ENCODE peak calls at places on chromosomes 3 and 15, in seven cellular contexts. One of them, this sample, is unnamed.

GRCh38 chr3:32934150-32934742 is 17.2 kb upstream of the CCR4 start:
- DNase-seq in K562: no peak
- DNase-seq in H1: no peak
- DNase-seq in HepG2: no peak
- DNase-seq in SK-N-SH: peak
- DNase-seq in HCT116: peak
- DNase-seq in GM12878: no peak
- DNase-seq in this sample: peak

GRCh38 chr3:61537366-61537765 is 24.0 kb upstream of the PTPRG start:
- DNase-seq in SK-N-SH: no peak
- DNase-seq in K562: no peak
- DNase-seq in HCT116: no peak
- DNase-seq in HepG2: no peak
- DNase-seq in H1: no peak
- DNase-seq in GM12878: no peak
- DNase-seq in this sample: no peak

GRCh38 chr3:59660852-59661624 is 611.2 kb upstream of the CFAP20DC start:
- DNase-seq in K562: no peak
- DNase-seq in SK-N-SH: no peak
- DNase-seq in HCT116: no peak
- DNase-seq in H1: no peak
- DNase-seq in GM12878: no peak
- DNase-seq in HepG2: no peak
- DNase-seq in this sample: peak

GRCh38 chr15:40252438-40253178 is 13.7 kb downstream of the PAK6 start:
- DNase-seq in HCT116: peak
- DNase-seq in GM12878: no peak
- DNase-seq in HepG2: no peak
- DNase-seq in K562: no peak
- DNase-seq in H1: no peak
- DNase-seq in SK-N-SH: peak
- DNase-seq in this sample: peak

GRCh38 chr3:29083081-29083480 is 197.8 kb upstream of the RBMS3 start:
- DNase-seq in GM12878: no peak
- DNase-seq in K562: no peak
- DNase-seq in SK-N-SH: no peak
- DNase-seq in HCT116: no peak
- DNase-seq in H1: no peak
- DNase-seq in HepG2: no peak
- DNase-seq in this sample: no peak

GRCh38 chr3:161401389-161401788 is 30.1 kb upstream of the SPTSSB start:
- DNase-seq in K562: no peak
- DNase-seq in HepG2: no peak
- DNase-seq in GM12878: no peak
- DNase-seq in HCT116: no peak
- DNase-seq in SK-N-SH: peak
- DNase-seq in H1: no peak
- DNase-seq in this sample: no peak

GRCh38 chr3:194273396-194274310 is 77.5 kb downstream of the CPN2 start:
- DNase-seq in H1: no peak
- DNase-seq in GM12878: no peak
- DNase-seq in HepG2: no peak
- DNase-seq in SK-N-SH: peak
- DNase-seq in HCT116: no peak
- DNase-seq in K562: no peak
- DNase-seq in this sample: no peak

GRCh38 chr15:72592676-72593075 is 61.8 kb upstream of the GOLGA6B start:
- DNase-seq in K562: no peak
- DNase-seq in GM12878: no peak
- DNase-seq in H1: no peak
- DNase-seq in HepG2: no peak
- DNase-seq in HCT116: no peak
- DNase-seq in SK-N-SH: no peak
- DNase-seq in this sample: no peak

GRCh38 chr3:107633327-107634141 is 110.8 kb downstream of the BBX start:
- DNase-seq in SK-N-SH: no peak
- DNase-seq in HepG2: no peak
- DNase-seq in H1: no peak
- DNase-seq in K562: no peak
- DNase-seq in HCT116: no peak
- DNase-seq in GM12878: peak
- DNase-seq in this sample: no peak

GRCh38 chr15:65877752-65878151 is 8.5 kb downstream of the RAB11A start:
- DNase-seq in H1: no peak
- DNase-seq in K562: no peak
- DNase-seq in GM12878: no peak
- DNase-seq in HCT116: no peak
- DNase-seq in SK-N-SH: no peak
- DNase-seq in HepG2: no peak
- DNase-seq in this sample: no peak

GRCh38 chr3:109994853-109995252 is 657.5 kb upstream of the DPPA4 start:
- DNase-seq in K562: no peak
- DNase-seq in HepG2: no peak
- DNase-seq in SK-N-SH: no peak
- DNase-seq in HCT116: peak
- DNase-seq in GM12878: no peak
- DNase-seq in H1: no peak
- DNase-seq in this sample: no peak

GRCh38 chr3:122598556-122598955 is 21.1 kb downstream of the PARP15 start:
- DNase-seq in H1: no peak
- DNase-seq in HCT116: no peak
- DNase-seq in K562: no peak
- DNase-seq in GM12878: no peak
- DNase-seq in HepG2: no peak
- DNase-seq in SK-N-SH: no peak
- DNase-seq in this sample: no peak

GRCh38 chr3:36514171-36514570 is 133.9 kb downstream of the STAC start:
- DNase-seq in K562: no peak
- DNase-seq in HepG2: no peak
- DNase-seq in GM12878: no peak
- DNase-seq in H1: no peak
- DNase-seq in SK-N-SH: no peak
- DNase-seq in HCT116: no peak
- DNase-seq in this sample: no peak

GRCh38 chr3:129226374-129226773 is 23.0 kb upstream of the COPG1 start:
- DNase-seq in HepG2: no peak
- DNase-seq in SK-N-SH: peak
- DNase-seq in GM12878: no peak
- DNase-seq in HCT116: peak
- DNase-seq in H1: no peak
- DNase-seq in K562: peak
- DNase-seq in this sample: no peak

GRCh38 chr15:89356634-89357298 is 22.1 kb upstream of the POLG start:
- DNase-seq in HepG2: no peak
- DNase-seq in SK-N-SH: peak
- DNase-seq in H1: no peak
- DNase-seq in HCT116: no peak
- DNase-seq in K562: no peak
- DNase-seq in GM12878: no peak
- DNase-seq in this sample: peak
- TF ChIP-seq JUND in HepG2: no peak
- TF ChIP-seq JUND in SK-N-SH: no peak
- TF ChIP-seq JUND in H1: no peak
- TF ChIP-seq JUND in HCT116: no peak
- TF ChIP-seq JUND in K562: no peak
- TF ChIP-seq JUND in GM12878: no peak
- TF ChIP-seq JUND in this sample: no peak

DNA sequence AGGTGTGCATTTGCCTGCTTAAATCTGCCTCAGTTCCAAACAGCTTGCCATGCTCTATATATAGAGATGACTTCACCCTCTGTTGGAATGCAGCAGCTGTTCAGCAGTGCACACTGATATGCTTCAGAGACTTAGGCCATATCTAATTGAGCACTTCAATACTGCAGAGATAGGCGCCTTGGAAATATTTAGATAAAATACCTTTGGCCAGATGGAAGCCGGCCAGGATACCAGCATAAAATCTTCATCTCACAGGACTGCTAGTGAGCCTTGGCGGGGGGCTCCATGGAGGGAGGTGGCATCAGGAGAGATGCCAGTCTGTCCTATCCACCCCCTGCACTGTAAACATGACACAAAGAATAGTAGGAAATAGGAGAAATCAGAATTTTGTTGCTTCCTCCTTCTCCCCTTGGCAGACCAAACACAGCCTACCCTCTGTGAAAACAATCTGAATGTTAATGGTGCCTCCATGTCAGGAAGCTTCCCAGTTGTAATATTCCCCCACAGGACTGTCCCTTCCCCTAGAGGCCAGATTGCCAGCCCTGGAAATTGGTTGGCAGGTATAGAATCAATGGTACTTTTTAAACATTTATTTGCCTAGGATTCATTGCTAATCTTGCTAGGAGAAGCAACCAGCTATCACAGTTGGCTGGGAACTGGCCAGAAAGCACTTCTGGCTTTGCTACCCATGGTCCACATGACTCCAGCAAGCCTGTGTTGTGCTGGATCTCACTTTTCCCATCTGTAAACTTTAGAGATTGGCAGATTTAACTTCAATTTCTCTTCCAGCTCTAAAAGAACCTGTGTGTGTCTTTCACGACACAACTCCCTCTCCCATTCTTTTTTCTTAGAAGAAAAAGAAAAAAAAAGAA is 215.5 kb upstream of the KCNMB2 start:
- DNase-seq in HCT116: no peak
- DNase-seq in GM12878: no peak
- DNase-seq in SK-N-SH: peak
- DNase-seq in K562: no peak
- DNase-seq in HepG2: no peak
- DNase-seq in H1: no peak
- DNase-seq in this sample: peak
- TF ChIP-seq JUND in HCT116: no peak
- TF ChIP-seq JUND in GM12878: no peak
- TF ChIP-seq JUND in SK-N-SH: peak
- TF ChIP-seq JUND in K562: peak
- TF ChIP-seq JUND in HepG2: no peak
- TF ChIP-seq JUND in H1: no peak
- TF ChIP-seq JUND in this sample: no peak

GRCh38 chr15:86489992-86490391 is 410.3 kb downstream of the AGBL1 start:
- DNase-seq in H1: no peak
- DNase-seq in SK-N-SH: peak
- DNase-seq in HCT116: no peak
- DNase-seq in K562: no peak
- DNase-seq in HepG2: no peak
- DNase-seq in GM12878: no peak
- DNase-seq in this sample: no peak
- TF ChIP-seq JUND in H1: no peak
- TF ChIP-seq JUND in SK-N-SH: no peak
- TF ChIP-seq JUND in HCT116: no peak
- TF ChIP-seq JUND in K562: no peak
- TF ChIP-seq JUND in HepG2: no peak
- TF ChIP-seq JUND in GM12878: no peak
- TF ChIP-seq JUND in this sample: no peak

GRCh38 chr3:14480207-14481017 is 59.7 kb downstream of the GRIP2 start:
- DNase-seq in HepG2: no peak
- DNase-seq in H1: no peak
- DNase-seq in GM12878: no peak
- DNase-seq in HCT116: no peak
- DNase-seq in K562: no peak
- DNase-seq in SK-N-SH: peak
- DNase-seq in this sample: no peak

GRCh38 chr3:14483286-14483685 is 56.9 kb downstream of the GRIP2 start:
- DNase-seq in H1: no peak
- DNase-seq in HepG2: no peak
- DNase-seq in HCT116: no peak
- DNase-seq in SK-N-SH: no peak
- DNase-seq in K562: no peak
- DNase-seq in GM12878: no peak
- DNase-seq in this sample: no peak

GRCh38 chr3:14481018-14481645 is 59.0 kb downstream of the GRIP2 start:
- DNase-seq in HCT116: no peak
- DNase-seq in HepG2: no peak
- DNase-seq in H1: no peak
- DNase-seq in SK-N-SH: no peak
- DNase-seq in K562: no peak
- DNase-seq in GM12878: no peak
- DNase-seq in this sample: no peak

GRCh38 chr3:14481646-14482036 is 58.5 kb downstream of the GRIP2 start:
- DNase-seq in GM12878: no peak
- DNase-seq in H1: no peak
- DNase-seq in HepG2: no peak
- DNase-seq in SK-N-SH: no peak
- DNase-seq in HCT116: no peak
- DNase-seq in K562: no peak
- DNase-seq in this sample: no peak

GRCh38 chr3:14482271-14482721 is 57.8 kb downstream of the GRIP2 start:
- DNase-seq in K562: no peak
- DNase-seq in H1: no peak
- DNase-seq in GM12878: no peak
- DNase-seq in SK-N-SH: no peak
- DNase-seq in HepG2: no peak
- DNase-seq in HCT116: no peak
- DNase-seq in this sample: no peak
- TF ChIP-seq JUND in K562: no peak
- TF ChIP-seq JUND in H1: no peak
- TF ChIP-seq JUND in GM12878: no peak
- TF ChIP-seq JUND in SK-N-SH: no peak
- TF ChIP-seq JUND in HepG2: no peak
- TF ChIP-seq JUND in HCT116: no peak
- TF ChIP-seq JUND in this sample: no peak

DNA sequence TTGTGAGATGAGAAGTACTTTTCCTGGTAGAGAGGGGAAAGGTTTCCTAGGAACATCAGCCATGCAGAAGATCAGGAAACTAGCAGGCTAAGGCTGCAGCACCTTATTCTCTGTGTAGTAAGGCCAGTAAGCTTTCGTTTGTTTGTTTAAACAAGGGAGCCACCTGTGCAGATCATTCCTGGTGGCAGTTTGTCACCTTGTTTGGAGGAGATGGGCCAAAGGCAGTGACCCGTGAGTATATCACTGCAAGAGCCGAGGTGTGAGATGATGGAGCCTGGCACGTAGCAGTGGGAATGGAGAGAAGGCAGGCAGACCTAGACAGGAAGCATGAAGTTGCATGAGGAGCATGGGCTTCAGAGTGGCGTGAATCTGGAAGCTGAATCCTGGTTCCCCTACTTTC is 19.6 kb downstream of the ATG7 start:
- DNase-seq in HepG2: no peak
- DNase-seq in SK-N-SH: no peak
- DNase-seq in GM12878: no peak
- DNase-seq in HCT116: no peak
- DNase-seq in H1: no peak
- DNase-seq in K562: no peak
- DNase-seq in this sample: no peak
- TF ChIP-seq JUND in HepG2: no peak
- TF ChIP-seq JUND in SK-N-SH: no peak
- TF ChIP-seq JUND in GM12878: no peak
- TF ChIP-seq JUND in HCT116: no peak
- TF ChIP-seq JUND in H1: no peak
- TF ChIP-seq JUND in K562: no peak
- TF ChIP-seq JUND in this sample: no peak

GRCh38 chr3:176651622-176652021 is 545.7 kb downstream of the TBL1XR1 start:
- DNase-seq in H1: no peak
- DNase-seq in HCT116: no peak
- DNase-seq in SK-N-SH: no peak
- DNase-seq in HepG2: no peak
- DNase-seq in GM12878: no peak
- DNase-seq in K562: no peak
- DNase-seq in this sample: no peak

GRCh38 chr3:176647988-176648387 is 549.3 kb downstream of the TBL1XR1 start:
- DNase-seq in SK-N-SH: no peak
- DNase-seq in H1: no peak
- DNase-seq in HepG2: no peak
- DNase-seq in K562: no peak
- DNase-seq in GM12878: no peak
- DNase-seq in HCT116: no peak
- DNase-seq in this sample: no peak

GRCh38 chr3:176650478-176650877 is 546.8 kb downstream of the TBL1XR1 start:
- DNase-seq in GM12878: no peak
- DNase-seq in HepG2: no peak
- DNase-seq in SK-N-SH: no peak
- DNase-seq in H1: no peak
- DNase-seq in HCT116: no peak
- DNase-seq in K562: peak
- DNase-seq in this sample: no peak
- TF ChIP-seq JUND in GM12878: no peak
- TF ChIP-seq JUND in HepG2: no peak
- TF ChIP-seq JUND in SK-N-SH: no peak
- TF ChIP-seq JUND in H1: no peak
- TF ChIP-seq JUND in HCT116: no peak
- TF ChIP-seq JUND in K562: peak
- TF ChIP-seq JUND in this sample: no peak